ENCODE peak calls at places on chromosomes 13 and 19, in six cellular contexts. One of them, this sample, is unnamed.

GRCh38 chr13:24033527-24034302 is 126.8 kb upstream of the SPATA13 start:
- DNase-seq in left ventricle myocardium inferior: no peak
- DNase-seq in ascending aorta: no peak
- DNase-seq in WTC11: no peak
- DNase-seq in nephron progenitor cell: no peak
- DNase-seq in cardiac muscle cell: peak; percentile 95
- DNase-seq in this sample: no peak

GRCh38 chr13:44274838-44275237 is 98.8 kb upstream of the SERP2 start:
- DNase-seq in left ventricle myocardium inferior: no peak
- DNase-seq in ascending aorta: no peak
- DNase-seq in WTC11: no peak
- DNase-seq in nephron progenitor cell: no peak
- DNase-seq in cardiac muscle cell: no peak
- DNase-seq in this sample: no peak

GRCh38 chr13:88063741-88064140 is 392.6 kb downstream of the SLITRK5 start:
- DNase-seq in left ventricle myocardium inferior: no peak
- DNase-seq in ascending aorta: no peak
- DNase-seq in WTC11: no peak
- DNase-seq in nephron progenitor cell: no peak
- DNase-seq in cardiac muscle cell: no peak
- DNase-seq in this sample: no peak

GRCh38 chr19:13995878-13996765 is 10.0 kb downstream of the RFX1 start:
- DNase-seq in left ventricle myocardium inferior: peak; percentile 11
- DNase-seq in ascending aorta: no peak
- DNase-seq in WTC11: no peak
- DNase-seq in nephron progenitor cell: no peak
- DNase-seq in cardiac muscle cell: no peak
- DNase-seq in this sample: no peak

GRCh38 chr13:40480012-40480914 is 186.2 kb downstream of the FOXO1 start:
- DNase-seq in left ventricle myocardium inferior: no peak
- DNase-seq in ascending aorta: no peak
- DNase-seq in WTC11: no peak
- DNase-seq in nephron progenitor cell: no peak
- DNase-seq in cardiac muscle cell: no peak
- DNase-seq in this sample: no peak

GRCh38 chr13:57996717-57997116 is 365.2 kb downstream of the PCDH17 start:
- DNase-seq in left ventricle myocardium inferior: no peak
- DNase-seq in ascending aorta: no peak
- DNase-seq in WTC11: no peak
- DNase-seq in nephron progenitor cell: no peak
- DNase-seq in cardiac muscle cell: peak; percentile 2
- DNase-seq in this sample: peak; percentile 36

GRCh38 chr13:110116072-110116487 is 190.9 kb downstream of the COL4A1 start:
- DNase-seq in left ventricle myocardium inferior: peak; percentile 47
- DNase-seq in ascending aorta: no peak
- DNase-seq in WTC11: peak; percentile 82
- DNase-seq in nephron progenitor cell: peak; percentile 87
- DNase-seq in cardiac muscle cell: peak; percentile 90
- DNase-seq in this sample: peak; percentile 74

GRCh38 chr19:3336680-3337523 is 29.5 kb upstream of the NFIC start:
- DNase-seq in left ventricle myocardium inferior: peak; percentile 90
- DNase-seq in ascending aorta: peak; percentile 76
- DNase-seq in WTC11: no peak
- DNase-seq in nephron progenitor cell: no peak
- DNase-seq in cardiac muscle cell: peak; percentile 92
- DNase-seq in this sample: no peak

GRCh38 chr19:45931055-45931454 is 16.5 kb upstream of the NANOS2 start:
- DNase-seq in left ventricle myocardium inferior: no peak
- DNase-seq in ascending aorta: no peak
- DNase-seq in WTC11: no peak
- DNase-seq in nephron progenitor cell: no peak
- DNase-seq in cardiac muscle cell: no peak
- DNase-seq in this sample: no peak

GRCh38 chr19:29841559-29842367 is 30.0 kb downstream of the CCNE1 start:
- DNase-seq in left ventricle myocardium inferior: no peak
- DNase-seq in ascending aorta: no peak
- DNase-seq in WTC11: no peak
- DNase-seq in nephron progenitor cell: peak; percentile 20
- DNase-seq in cardiac muscle cell: peak; percentile 43
- DNase-seq in this sample: peak; percentile 60

GRCh38 chr13:32124743-32125142 is 93.2 kb downstream of the FRY start:
- DNase-seq in left ventricle myocardium inferior: no peak
- DNase-seq in ascending aorta: no peak
- DNase-seq in WTC11: no peak
- DNase-seq in nephron progenitor cell: no peak
- DNase-seq in cardiac muscle cell: no peak
- DNase-seq in this sample: no peak

GRCh38 chr13:72314210-72314609 is 413.2 kb downstream of the MZT1 start:
- DNase-seq in left ventricle myocardium inferior: no peak
- DNase-seq in ascending aorta: no peak
- DNase-seq in WTC11: no peak
- DNase-seq in nephron progenitor cell: no peak
- DNase-seq in cardiac muscle cell: no peak
- DNase-seq in this sample: no peak

GRCh38 chr13:94233401-94233800 is 246.1 kb downstream of the DCT start:
- DNase-seq in left ventricle myocardium inferior: peak; percentile 20
- DNase-seq in ascending aorta: no peak
- DNase-seq in WTC11: no peak
- DNase-seq in nephron progenitor cell: peak; percentile 3
- DNase-seq in cardiac muscle cell: peak; percentile 95
- DNase-seq in this sample: peak; percentile 64

GRCh38 chr19:32581704-32582164 is 744 bp downstream of the PDCD5 start:
- DNase-seq in left ventricle myocardium inferior: peak; percentile 27
- DNase-seq in ascending aorta: no peak
- DNase-seq in WTC11: peak; percentile 21
- DNase-seq in nephron progenitor cell: peak; percentile 41
- DNase-seq in cardiac muscle cell: peak; percentile 72
- DNase-seq in this sample: peak; percentile 23

GRCh38 chr13:79128158-79128557 is 277.9 kb downstream of the RBM26 start:
- DNase-seq in left ventricle myocardium inferior: no peak
- DNase-seq in ascending aorta: no peak
- DNase-seq in WTC11: no peak
- DNase-seq in nephron progenitor cell: no peak
- DNase-seq in cardiac muscle cell: peak; percentile 68
- DNase-seq in this sample: peak; percentile 84

GRCh38 chr13:44189085-44189484 is 184.5 kb upstream of the SERP2 start:
- DNase-seq in left ventricle myocardium inferior: no peak
- DNase-seq in ascending aorta: no peak
- DNase-seq in WTC11: no peak
- DNase-seq in nephron progenitor cell: no peak
- DNase-seq in cardiac muscle cell: no peak
- DNase-seq in this sample: no peak

GRCh38 chr19:43765109-43765876 is 10.5 kb upstream of the SMG9 start:
- DNase-seq in left ventricle myocardium inferior: no peak
- DNase-seq in ascending aorta: peak; percentile 59
- DNase-seq in WTC11: no peak
- DNase-seq in nephron progenitor cell: no peak
- DNase-seq in cardiac muscle cell: peak; percentile 89
- DNase-seq in this sample: peak; percentile 89

GRCh38 chr19:7326105-7326877 is 22.4 kb upstream of the ARHGEF18 start:
- DNase-seq in left ventricle myocardium inferior: no peak
- DNase-seq in ascending aorta: no peak
- DNase-seq in WTC11: peak; percentile 80
- DNase-seq in nephron progenitor cell: peak; percentile 16
- DNase-seq in cardiac muscle cell: peak; percentile 21
- DNase-seq in this sample: no peak

GRCh38 chr13:100658363-100658762 is 16.2 kb downstream of the TMTC4 start:
- DNase-seq in left ventricle myocardium inferior: no peak
- DNase-seq in ascending aorta: no peak
- DNase-seq in WTC11: no peak
- DNase-seq in nephron progenitor cell: no peak
- DNase-seq in cardiac muscle cell: no peak
- DNase-seq in this sample: no peak

GRCh38 chr13:100660761-100661160 is 13.8 kb downstream of the TMTC4 start:
- DNase-seq in left ventricle myocardium inferior: no peak
- DNase-seq in ascending aorta: no peak
- DNase-seq in WTC11: no peak
- DNase-seq in nephron progenitor cell: no peak
- DNase-seq in cardiac muscle cell: no peak
- DNase-seq in this sample: no peak

GRCh38 chr13:100657881-100658315 is 16.7 kb downstream of the TMTC4 start:
- DNase-seq in left ventricle myocardium inferior: no peak
- DNase-seq in ascending aorta: no peak
- DNase-seq in WTC11: no peak
- DNase-seq in nephron progenitor cell: no peak
- DNase-seq in cardiac muscle cell: no peak
- DNase-seq in this sample: no peak

GRCh38 chr13:100662470-100663211 is 12.0 kb downstream of the TMTC4 start:
- DNase-seq in left ventricle myocardium inferior: no peak
- DNase-seq in ascending aorta: no peak
- DNase-seq in WTC11: no peak
- DNase-seq in nephron progenitor cell: no peak
- DNase-seq in cardiac muscle cell: no peak
- DNase-seq in this sample: no peak

DNA sequence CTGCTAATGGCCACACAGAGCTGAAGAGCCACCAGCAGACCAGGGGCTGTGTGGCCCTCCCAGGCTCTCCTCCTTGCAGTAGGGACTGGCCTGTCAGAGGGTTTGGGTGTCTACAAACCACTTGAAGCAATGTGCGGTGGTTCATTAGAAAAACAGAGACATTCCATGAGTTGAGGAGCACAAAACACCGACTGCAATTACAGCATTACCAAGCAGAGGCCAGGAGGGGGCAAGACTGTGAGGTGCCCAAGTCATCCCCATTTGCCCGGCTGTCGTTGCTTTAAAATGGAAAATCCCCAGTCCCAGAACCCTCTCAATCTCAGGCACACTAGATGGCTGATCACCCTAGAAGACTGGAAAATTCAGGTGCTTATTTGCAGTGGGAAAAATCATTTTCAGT is 15.0 kb downstream of the TMTC4 start:
- DNase-seq in left ventricle myocardium inferior: no peak
- DNase-seq in ascending aorta: no peak
- DNase-seq in WTC11: no peak
- DNase-seq in nephron progenitor cell: no peak
- DNase-seq in cardiac muscle cell: no peak
- DNase-seq in this sample: no peak
- TF ChIP-seq CTCF in left ventricle myocardium inferior: no peak
- TF ChIP-seq CTCF in ascending aorta: no peak
- TF ChIP-seq CTCF in WTC11: no peak
- TF ChIP-seq CTCF in nephron progenitor cell: no peak
- TF ChIP-seq CTCF in cardiac muscle cell: no peak
- TF ChIP-seq CTCF in this sample: no peak

GRCh38 chr13:28753946-28754345 is 35.2 kb upstream of the SLC46A3 start:
- DNase-seq in left ventricle myocardium inferior: no peak
- DNase-seq in ascending aorta: no peak
- DNase-seq in WTC11: no peak
- DNase-seq in nephron progenitor cell: no peak
- DNase-seq in cardiac muscle cell: no peak
- DNase-seq in this sample: no peak

GRCh38 chr13:28751210-28751935 is 32.6 kb upstream of the SLC46A3 start:
- DNase-seq in left ventricle myocardium inferior: no peak
- DNase-seq in ascending aorta: no peak
- DNase-seq in WTC11: no peak
- DNase-seq in nephron progenitor cell: no peak
- DNase-seq in cardiac muscle cell: peak; percentile 76
- DNase-seq in this sample: no peak

GRCh38 chr13:28755546-28755870 is 36.7 kb upstream of the SLC46A3 start:
- DNase-seq in left ventricle myocardium inferior: no peak
- DNase-seq in ascending aorta: no peak
- DNase-seq in WTC11: no peak
- DNase-seq in nephron progenitor cell: no peak
- DNase-seq in cardiac muscle cell: no peak
- DNase-seq in this sample: no peak

GRCh38 chr13:28753208-28753892 is 34.6 kb upstream of the SLC46A3 start:
- DNase-seq in left ventricle myocardium inferior: peak; percentile 21
- DNase-seq in ascending aorta: peak; percentile 43
- DNase-seq in WTC11: peak; percentile 36
- DNase-seq in nephron progenitor cell: no peak
- DNase-seq in cardiac muscle cell: peak; percentile 95
- DNase-seq in this sample: peak; percentile 82

GRCh38 chr13:28754698-28755545 is 36.2 kb upstream of the SLC46A3 start:
- DNase-seq in left ventricle myocardium inferior: peak; percentile 36
- DNase-seq in ascending aorta: no peak
- DNase-seq in WTC11: peak; percentile 60
- DNase-seq in nephron progenitor cell: no peak
- DNase-seq in cardiac muscle cell: peak; percentile 75
- DNase-seq in this sample: no peak
- TF ChIP-seq CTCF in left ventricle myocardium inferior: peak; percentile 60
- TF ChIP-seq CTCF in ascending aorta: no peak
- TF ChIP-seq CTCF in WTC11: no peak
- TF ChIP-seq CTCF in nephron progenitor cell: no peak
- TF ChIP-seq CTCF in cardiac muscle cell: peak; percentile 35
- TF ChIP-seq CTCF in this sample: no peak

DNA sequence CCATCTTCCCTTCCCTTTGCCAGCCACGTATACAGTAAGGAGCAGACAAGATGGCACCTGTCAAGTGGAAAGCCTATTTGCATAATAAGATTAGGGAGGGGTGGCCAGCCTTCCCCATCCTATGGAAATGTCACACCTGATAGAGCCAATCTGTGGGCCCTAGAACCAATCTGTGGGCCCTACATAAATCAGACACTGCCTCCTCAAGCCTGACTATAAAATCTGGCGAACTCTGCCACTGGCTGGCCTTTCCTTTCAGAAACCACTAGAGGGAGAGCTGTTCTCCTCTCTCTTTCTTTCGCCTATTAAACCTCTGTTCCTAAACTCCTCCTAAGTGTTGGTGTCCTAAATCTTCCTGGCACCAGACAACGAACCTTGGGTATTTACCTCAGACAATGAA is 231.5 kb upstream of the KLHL1 start:
- DNase-seq in left ventricle myocardium inferior: no peak
- DNase-seq in ascending aorta: no peak
- DNase-seq in WTC11: peak; percentile 43
- DNase-seq in nephron progenitor cell: peak; percentile 32
- DNase-seq in cardiac muscle cell: no peak
- DNase-seq in this sample: no peak
- TF ChIP-seq CTCF in left ventricle myocardium inferior: no peak
- TF ChIP-seq CTCF in ascending aorta: no peak
- TF ChIP-seq CTCF in WTC11: peak; percentile 17
- TF ChIP-seq CTCF in nephron progenitor cell: peak; percentile 65
- TF ChIP-seq CTCF in cardiac muscle cell: no peak
- TF ChIP-seq CTCF in this sample: no peak

GRCh38 chr13:75129331-75129730 is 352.6 kb downstream of the TBC1D4 start:
- DNase-seq in left ventricle myocardium inferior: no peak
- DNase-seq in ascending aorta: no peak
- DNase-seq in WTC11: no peak
- DNase-seq in nephron progenitor cell: no peak
- DNase-seq in cardiac muscle cell: no peak
- DNase-seq in this sample: no peak

GRCh38 chr13:75120071-75120470 is 361.9 kb downstream of the TBC1D4 start:
- DNase-seq in left ventricle myocardium inferior: no peak
- DNase-seq in ascending aorta: no peak
- DNase-seq in WTC11: no peak
- DNase-seq in nephron progenitor cell: no peak
- DNase-seq in cardiac muscle cell: no peak
- DNase-seq in this sample: no peak

GRCh38 chr13:75123428-75123827 is 358.5 kb downstream of the TBC1D4 start:
- DNase-seq in left ventricle myocardium inferior: no peak
- DNase-seq in ascending aorta: no peak
- DNase-seq in WTC11: no peak
- DNase-seq in nephron progenitor cell: no peak
- DNase-seq in cardiac muscle cell: no peak
- DNase-seq in this sample: no peak

GRCh38 chr13:75124415-75124814 is 357.6 kb downstream of the TBC1D4 start:
- DNase-seq in left ventricle myocardium inferior: no peak
- DNase-seq in ascending aorta: no peak
- DNase-seq in WTC11: no peak
- DNase-seq in nephron progenitor cell: no peak
- DNase-seq in cardiac muscle cell: no peak
- DNase-seq in this sample: no peak
- TF ChIP-seq CTCF in left ventricle myocardium inferior: no peak
- TF ChIP-seq CTCF in ascending aorta: no peak
- TF ChIP-seq CTCF in WTC11: no peak
- TF ChIP-seq CTCF in nephron progenitor cell: no peak
- TF ChIP-seq CTCF in cardiac muscle cell: no peak
- TF ChIP-seq CTCF in this sample: no peak